ENCODE peak calls at places on chromosomes 11 and 22, in nine cellular contexts. H is CD4-positive, CD25-positive, alpha-beta regulatory T cell; D is tibial artery; M is iPS DF 6.9; U is transverse colon; L is fibroblast of lung; R is DND-41; E is mesenchymal stem cell; J is pancreas. B is an unnamed sample.

GRCh38 chr22:38957046-38957770 is at the start of gene APOBEC3A:
- DNase-seq in M (no peak), U (peak; percentile 82), R (no peak), L (no peak), H (no peak), D (peak; percentile 43), E (no peak), J (no peak), B (peak; percentile 61)

GRCh38 chr11:105910095-105910715 is 111.8 kb downstream of the MSANTD4 start:
- DNase-seq in J (no peak), D (no peak), U (no peak), H (no peak), M (no peak), L (peak; percentile 75), E (peak; percentile 70), R (no peak), B (no peak)

GRCh38 chr11:120587299-120587698 is 75.8 kb downstream of the GRIK4 start:
- DNase-seq in U (no peak), E (no peak), H (no peak), M (no peak), L (no peak), R (no peak), D (no peak), J (no peak), B (no peak)

GRCh38 chr11:61645179-61645868 is 34.9 kb upstream of the DAGLA start:
- DNase-seq in H (no peak), L (peak; percentile 9), J (no peak), M (no peak), R (no peak), D (no peak), E (no peak), U (no peak), B (no peak)

GRCh38 chr11:82225930-82226329 is 507.7 kb downstream of the FAM181B start:
- DNase-seq in E (no peak), H (no peak), R (no peak), D (no peak), J (no peak), L (no peak), U (no peak), M (peak; percentile 13), B (no peak)

GRCh38 chr22:45069925-45070324 is 60.1 kb upstream of the PHF21B start:
- DNase-seq in E (no peak), J (no peak), D (no peak), L (no peak), M (no peak), H (no peak), U (no peak), R (no peak), B (no peak)

GRCh38 chr22:11628651-11629511 is 3899.1 kb upstream of the OR11H1 start:
- DNase-seq in J (no peak), M (no peak), U (no peak), D (no peak), L (no peak), H (no peak), R (no peak), E (no peak), B (no peak)

GRCh38 chr11:61417670-61418069 is 12.1 kb downstream of the CPSF7 start:
- DNase-seq in J (no peak), M (no peak), R (no peak), D (no peak), L (no peak), E (peak; percentile 82), H (no peak), U (no peak), B (no peak)

GRCh38 chr22:39243443-39244072 is 1.2 kb downstream of the PDGFB start:
- DNase-seq in E (peak; percentile 40), M (no peak), R (no peak), H (no peak), J (peak; percentile 78), U (no peak), L (no peak), D (no peak), B (no peak)

GRCh38 chr11:68146704-68147474 is 25.7 kb upstream of the CHKA start:
- DNase-seq in J (peak; percentile 79), R (no peak), E (peak; percentile 18), H (no peak), U (peak; percentile 84), M (no peak), L (peak; percentile 39), D (no peak), B (no peak)

GRCh38 chr22:46390652-46391301 is 55.3 kb downstream of the TRMU start:
- DNase-seq in J (peak; percentile 85), D (peak; percentile 44), M (no peak), E (no peak), R (no peak), U (peak; percentile 45), L (peak; percentile 24), H (no peak), B (no peak)

GRCh38 chr11:36564376-36565032 is 3.3 kb upstream of the RAG1 start:
- DNase-seq in H (no peak), U (peak; percentile 47), D (peak; percentile 43), E (peak; percentile 61), L (peak; percentile 46), M (no peak), J (no peak), R (peak; percentile 83), B (no peak)

GRCh38 chr22:39488563-39489083 is 13.5 kb upstream of the MIEF1 start:
- DNase-seq in J (no peak), D (no peak), H (no peak), E (no peak), M (no peak), L (no peak), R (no peak), U (no peak), B (no peak)

GRCh38 chr11:100851129-100851528 is 164.0 kb downstream of the ARHGAP42 start:
- DNase-seq in L (peak; percentile 63), R (no peak), J (no peak), H (no peak), E (no peak), D (no peak), M (no peak), U (no peak), B (no peak)

GRCh38 chr11:107591098-107591445 is at the start of gene ELMOD1:
- DNase-seq in J (peak; percentile 77), E (peak; percentile 62), M (no peak), L (peak; percentile 47), H (no peak), U (peak; percentile 19), D (peak; percentile 24), R (no peak), B (peak; percentile 62)

GRCh38 chr11:72574534-72575460 is 99.4 kb downstream of the PDE2A start:
- DNase-seq in M (no peak), J (no peak), L (no peak), D (peak; percentile 17), U (no peak), E (no peak), R (no peak), H (no peak), B (no peak)

GRCh38 chr11:14288189-14288935 is 70.6 kb downstream of the RRAS2 start:
- DNase-seq in R (no peak), L (peak; percentile 85), U (no peak), D (no peak), J (no peak), M (no peak), H (no peak), E (peak; percentile 82), B (no peak)

GRCh38 chr11:78840623-78841022 is 266.0 kb upstream of the NARS2 start:
- DNase-seq in D (no peak), M (no peak), J (no peak), E (no peak), U (no peak), R (no peak), H (no peak), L (no peak), B (no peak)

GRCh38 chr11:85935751-85936150 is 80.6 kb downstream of the CCDC83 start:
- DNase-seq in L (no peak), U (no peak), M (no peak), E (no peak), D (no peak), H (no peak), J (no peak), R (no peak), B (no peak)
- H3K4me3 ChIP-seq in L (no peak overlapping the region), U (no peak overlapping the region), M (no peak overlapping the region), E (no peak overlapping the region), D (no peak overlapping the region), H (no peak overlapping the region), J (no peak overlapping the region), R (no peak overlapping the region), B (no peak overlapping the region)

DNA sequence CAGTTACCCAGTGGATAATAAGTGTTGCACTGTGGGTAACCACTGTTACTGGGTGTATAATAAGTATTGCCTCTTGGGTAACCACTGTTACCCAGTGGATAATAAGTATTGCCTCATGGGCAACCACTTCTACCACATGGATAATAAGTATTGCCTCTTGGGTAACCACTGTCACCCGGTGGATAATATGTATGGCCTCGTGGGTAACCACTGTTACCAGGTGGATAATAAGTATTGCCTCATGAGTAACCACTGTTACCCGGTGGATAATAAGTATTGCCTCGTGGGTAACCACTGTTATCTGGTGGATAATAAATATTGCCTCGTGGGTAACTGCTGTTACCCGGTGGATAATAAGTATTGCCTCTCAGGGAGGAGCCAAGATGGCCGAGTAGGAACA is 29.7 kb upstream of the NXPE4 start:
- DNase-seq in L (no peak), H (no peak), D (no peak), J (no peak), R (no peak), U (no peak), E (no peak), M (no peak), B (no peak)
- H3K9me3 ChIP-seq in L (no peaks in the 10 kb centered on the region), H (no peaks in the 10 kb centered on the region), D (no peaks in the 10 kb centered on the region), J (no peaks in the 10 kb centered on the region), R (peaks cover 30% of the 10 kb centered on the region), U (no peaks in the 10 kb centered on the region), E (peaks cover 13% of the 10 kb centered on the region), M (peaks cover 2% of the 10 kb centered on the region), B (peaks cover 2% of the 10 kb centered on the region)

GRCh38 chr22:42344391-42344861 is 74.0 kb upstream of the TCF20 start:
- DNase-seq in U (no peak), J (no peak), M (no peak), D (no peak), E (no peak), H (no peak), L (peak; percentile 70), R (peak; percentile 19), B (peak; percentile 82)

GRCh38 chr22:42342426-42343135 is 72.1 kb upstream of the TCF20 start:
- DNase-seq in M (no peak), E (no peak), D (no peak), J (no peak), H (no peak), U (no peak), L (no peak), R (no peak), B (no peak)

GRCh38 chr22:42341779-42342178 is 71.3 kb upstream of the TCF20 start:
- DNase-seq in J (no peak), R (no peak), H (no peak), E (no peak), U (no peak), D (no peak), M (no peak), L (no peak), B (no peak)

GRCh38 chr22:42343136-42343484 is 72.7 kb upstream of the TCF20 start:
- DNase-seq in R (peak; percentile 47), M (no peak), U (no peak), D (no peak), L (peak; percentile 13), H (no peak), J (no peak), E (no peak), B (no peak)

GRCh38 chr22:42343551-42344081 is 73.2 kb upstream of the TCF20 start:
- DNase-seq in L (peak; percentile 15), R (peak; percentile 58), H (no peak), D (no peak), U (no peak), J (no peak), M (no peak), E (no peak), B (no peak)
- H3K4me3 ChIP-seq in L (no peak overlapping the region), R (no peak overlapping the region), H (no peak overlapping the region), D (peak overlapping the region; percentile 50), U (no peak overlapping the region), J (peak overlapping the region; percentile 39), M (peak overlapping the region; percentile 24), E (peak overlapping the region; percentile 48), B (peak overlapping the region; percentile 44)

GRCh38 chr22:48867891-48868290 is 959.8 kb downstream of the BRD1 start:
- DNase-seq in J (no peak), L (no peak), H (no peak), E (no peak), M (no peak), R (no peak), U (no peak), D (no peak), B (peak; percentile 35)
- H3K9me3 ChIP-seq in J (no peaks in the 10 kb centered on the region), L (no peaks in the 10 kb centered on the region), H (no peaks in the 10 kb centered on the region), E (no peaks in the 10 kb centered on the region), M (peaks cover 44% of the 10 kb centered on the region), R (no peaks in the 10 kb centered on the region), U (no peaks in the 10 kb centered on the region), D (no peaks in the 10 kb centered on the region), B (no peaks in the 10 kb centered on the region)

B was measured in aorta.